ENCODE peak calls at places on chromosome 3, in five cellular contexts. K is fibroblast of lung, C is PC-3, P is sigmoid colon, I is IMR-90. M is an unnamed sample.

GRCh38 chr3:34106879-34107278 is 308.4 kb downstream of the PDCD6IP start:
- DNase-seq in K (no peak), C (peak; percentile 41), P (no peak), I (no peak), M (no peak)

GRCh38 chr3:150215616-150216015 is 192.5 kb upstream of the TSC22D2 start:
- DNase-seq in K (peak; percentile 77), C (no peak), P (no peak), I (peak; percentile 45), M (no peak)

GRCh38 chr3:101310580-101311375 is 9.6 kb downstream of the IMPG2 start:
- DNase-seq in K (peak; percentile 66), C (peak; percentile 68), P (peak; percentile 59), I (peak; percentile 75), M (no peak)

GRCh38 chr3:16249336-16249735 is 15.4 kb downstream of the DPH3 start:
- DNase-seq in K (peak; percentile 20), C (peak; percentile 60), P (no peak), I (peak; percentile 50), M (no peak)

GRCh38 chr3:193788189-193788946 is 195.4 kb downstream of the OPA1 start:
- DNase-seq in K (peak; percentile 56), C (peak; percentile 75), P (peak; percentile 84), I (peak; percentile 53), M (peak; percentile 62)

GRCh38 chr3:16415911-16416310 is 97.6 kb downstream of the RFTN1 start:
- DNase-seq in K (no peak), C (no peak), P (no peak), I (no peak), M (no peak)

GRCh38 chr3:162117961-162118360 is 621.4 kb downstream of the OTOL1 start:
- DNase-seq in K (no peak), C (no peak), P (no peak), I (no peak), M (no peak)

GRCh38 chr3:160956785-160957184 is 148.4 kb downstream of the B3GALNT1 start:
- DNase-seq in K (peak; percentile 23), C (peak; percentile 74), P (no peak), I (peak; percentile 7), M (no peak)

GRCh38 chr3:128462341-128462910 is 4.3 kb downstream of the DNAJB8 start:
- DNase-seq in K (no peak), C (no peak), P (no peak), I (no peak), M (no peak)
- H3K4me1 ChIP-seq in K (no peaks in the 10 kb centered on the region), C (no peaks in the 10 kb centered on the region), P (no peaks in the 10 kb centered on the region), I (no peaks in the 10 kb centered on the region), M (no peaks in the 10 kb centered on the region)

GRCh38 chr3:41715376-41715775 is 246.5 kb downstream of the ULK4 start:
- DNase-seq in K (peak; percentile 25), C (no peak), P (no peak), I (no peak), M (no peak)

GRCh38 chr3:41717591-41718093 is 244.3 kb downstream of the ULK4 start:
- DNase-seq in K (no peak), C (no peak), P (no peak), I (no peak), M (no peak)

GRCh38 chr3:41711656-41712055 is 250.2 kb downstream of the ULK4 start:
- DNase-seq in K (peak; percentile 70), C (no peak), P (no peak), I (peak; percentile 42), M (no peak)

GRCh38 chr3:41710646-41711388 is 251.1 kb downstream of the ULK4 start:
- DNase-seq in K (peak; percentile 92), C (peak; percentile 34), P (no peak), I (peak; percentile 83), M (no peak)

DNA sequence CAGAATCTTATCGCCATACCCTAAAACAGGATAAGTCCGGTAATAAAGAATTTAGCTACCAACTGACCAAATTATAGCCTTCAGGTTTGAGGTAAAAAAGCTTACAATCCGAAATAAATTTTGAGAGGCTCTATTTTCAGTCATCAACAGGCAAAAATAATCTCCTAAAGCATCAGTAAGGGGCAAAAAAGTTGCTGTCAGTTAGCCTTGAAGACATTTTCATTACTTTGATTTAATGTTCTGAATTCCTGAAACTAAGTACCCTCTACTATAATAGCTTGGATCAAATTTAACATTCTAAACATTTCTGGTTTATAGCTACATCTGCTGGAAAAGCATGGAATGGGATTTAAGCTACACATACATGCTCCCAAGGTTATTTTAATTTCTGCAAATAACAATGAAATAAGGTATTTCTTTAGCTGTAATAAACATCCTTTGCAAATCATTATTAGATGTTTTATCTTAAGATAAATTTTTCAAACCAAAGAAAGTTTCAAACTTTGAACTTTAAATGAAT is 245.5 kb downstream of the ULK4 start:
- DNase-seq in K (peak; percentile 8), C (peak; percentile 44), P (no peak), I (peak; percentile 37), M (no peak)
- TF ChIP-seq CTCF in K (peak; percentile 57), C (peak; percentile 63), P (no peak), I (peak; percentile 59), M (no peak)

DNA sequence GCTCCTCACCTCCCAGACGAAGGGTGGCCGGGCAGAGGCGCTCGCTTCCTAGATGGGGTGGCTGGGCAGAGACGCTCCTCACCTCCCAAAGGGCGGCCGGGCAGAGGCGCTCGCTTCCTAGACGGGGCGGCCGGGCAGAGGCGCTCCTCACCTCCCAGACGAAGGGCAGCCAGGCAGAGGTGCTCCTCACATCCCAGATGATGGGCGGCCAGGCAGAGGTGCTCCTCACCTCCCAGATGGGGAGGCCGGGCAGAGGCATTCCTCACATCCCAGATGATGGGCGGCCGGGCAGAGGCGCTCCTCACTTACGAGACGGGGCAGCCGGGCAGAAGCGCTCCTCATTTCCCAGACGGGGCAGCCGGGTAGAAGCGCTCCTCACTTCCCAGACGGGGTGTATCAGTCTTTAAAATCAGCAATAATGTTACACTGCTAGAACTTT is 19.4 kb upstream of the CCNL1 start:
- DNase-seq in K (no peak), C (no peak), P (no peak), I (no peak), M (no peak)
- H3K9me3 ChIP-seq in K (no peaks in the 10 kb centered on the region), C (no peaks in the 10 kb centered on the region), P (no peaks in the 10 kb centered on the region), I (no peaks in the 10 kb centered on the region), M (peaks cover 4% of the 10 kb centered on the region)

DNA sequence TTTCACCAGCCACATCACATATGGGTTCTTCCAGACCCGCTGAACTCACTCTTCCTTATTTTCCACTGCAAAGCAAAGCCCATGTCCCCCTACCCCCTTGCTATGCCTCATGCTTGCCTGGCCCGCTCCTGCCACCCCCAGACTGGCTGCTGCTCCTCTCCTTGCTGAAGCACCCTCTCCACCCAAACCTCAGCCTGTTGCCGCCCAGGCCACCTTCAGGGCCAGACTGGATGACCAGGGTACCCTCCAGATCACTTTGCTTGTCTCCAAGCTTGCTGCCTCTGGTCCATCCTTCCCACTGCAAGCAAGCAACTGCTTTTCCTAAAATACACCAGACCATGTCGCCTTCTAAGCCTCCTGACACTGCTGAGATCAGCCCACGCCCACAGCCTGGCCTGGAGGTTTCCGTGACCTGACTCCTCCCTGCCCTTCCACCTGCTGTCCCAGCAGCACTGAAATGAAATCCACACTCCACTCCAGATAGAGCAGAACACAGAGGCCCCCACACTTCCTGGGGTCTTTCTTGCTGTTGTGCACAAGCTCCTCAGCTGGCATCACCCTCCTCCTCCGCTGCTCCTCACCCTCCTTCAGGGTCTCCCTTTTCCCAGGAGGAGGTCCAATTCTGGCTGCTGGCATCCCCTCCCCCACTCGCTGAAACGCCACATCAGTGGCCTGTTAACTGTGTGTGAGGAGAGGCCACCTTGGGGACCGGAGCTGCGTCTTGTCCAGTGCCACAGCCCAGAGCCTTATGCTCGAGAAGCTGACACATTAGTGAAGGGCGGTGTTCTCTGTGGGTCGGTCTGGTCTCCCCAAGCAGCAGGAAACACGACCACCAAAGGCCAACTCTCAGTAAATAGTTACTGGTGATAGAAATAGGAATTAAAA is 99.1 kb downstream of the ADCY5 start:
- DNase-seq in K (no peak), C (no peak), P (peak; percentile 55), I (no peak), M (no peak)
- H3K4me1 ChIP-seq in K (no peaks in the 10 kb centered on the region), C (peaks cover 5% of the 10 kb centered on the region), P (peaks cover 58% of the 10 kb centered on the region), I (no peaks in the 10 kb centered on the region), M (no peaks in the 10 kb centered on the region)

DNA sequence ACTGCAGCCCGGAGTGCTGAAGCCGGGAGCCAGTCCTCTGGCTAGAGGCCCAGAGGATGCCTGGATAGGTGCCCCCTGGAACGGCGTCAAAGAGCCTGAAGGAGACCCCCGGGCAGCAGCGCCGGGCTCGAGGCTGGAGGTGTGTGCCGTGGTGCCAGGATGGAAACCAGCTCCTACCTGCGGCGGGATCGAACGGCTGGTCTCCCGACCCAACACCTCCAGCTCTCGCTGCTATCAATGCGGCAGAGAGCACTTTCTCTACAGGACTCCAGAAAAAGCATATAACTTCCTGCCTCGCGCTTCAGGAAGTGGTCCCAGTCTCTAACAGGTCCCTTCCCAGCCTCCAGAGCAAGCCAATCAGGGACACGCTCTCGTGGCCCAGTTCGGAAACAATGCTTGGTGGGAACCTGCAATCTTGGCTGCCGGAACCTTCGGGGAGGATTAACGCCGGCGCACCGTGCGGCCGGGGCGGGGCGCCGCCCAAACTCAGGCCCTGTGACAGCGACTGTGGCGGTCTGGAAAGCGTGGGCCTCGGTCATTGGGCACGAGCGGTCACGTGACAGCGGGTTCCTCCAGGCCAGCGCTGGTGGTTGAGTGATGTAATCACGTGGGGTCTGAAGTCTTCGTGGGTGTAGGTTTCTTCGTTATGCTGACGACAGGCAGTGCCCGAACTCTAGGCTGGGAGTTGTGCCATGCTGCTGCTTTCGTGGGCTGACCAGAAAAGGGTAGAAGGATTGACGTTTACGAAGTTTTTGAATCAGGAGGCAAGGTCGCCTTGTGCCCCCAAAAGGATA is at the start of gene SLC33A1:
- DNase-seq in K (peak; percentile 99), C (peak; percentile 99), P (peak; percentile 100), I (peak; percentile 99), M (peak; percentile 99)
- TF ChIP-seq CTCF in K (no peak), C (no peak), P (no peak), I (no peak), M (no peak)

GRCh38 chr3:171851685-171852084 is 8.5 kb downstream of the TMEM212 start:
- DNase-seq in K (peak; percentile 88), C (peak; percentile 82), P (no peak), I (peak; percentile 87), M (no peak)
- H3K9me3 ChIP-seq in K (no peaks in the 10 kb centered on the region), C (peaks cover 28% of the 10 kb centered on the region), P (no peaks in the 10 kb centered on the region), I (peaks cover 9% of the 10 kb centered on the region), M (peaks cover 15% of the 10 kb centered on the region)

DNA sequence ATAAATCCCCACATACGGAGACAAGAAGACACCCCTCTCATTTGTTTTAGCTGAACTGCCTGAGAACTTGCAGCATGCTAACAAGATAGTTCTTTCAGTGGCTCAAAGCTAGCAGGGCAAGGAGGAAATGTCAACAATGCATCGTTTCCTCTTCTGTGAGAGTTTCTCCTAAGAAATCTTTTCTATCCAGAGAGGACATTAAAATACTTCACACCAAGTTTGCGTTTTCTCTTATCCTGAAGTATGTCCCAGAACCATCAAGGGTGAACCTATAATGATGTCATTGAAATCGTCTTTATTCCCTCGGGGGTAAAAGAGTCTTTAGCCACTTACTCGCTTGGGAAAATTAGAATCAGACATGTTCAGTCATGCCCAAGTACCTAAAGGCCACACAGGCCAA is 541.7 kb upstream of the MDFIC2 start:
- DNase-seq in K (no peak), C (no peak), P (no peak), I (no peak), M (no peak)
- H3K4me1 ChIP-seq in K (peaks cover 20% of the 10 kb centered on the region), C (peaks cover 56% of the 10 kb centered on the region), P (peaks cover 34% of the 10 kb centered on the region), I (peaks cover 33% of the 10 kb centered on the region), M (no peaks in the 10 kb centered on the region)